ENCODE peak calls at places on chromosomes 11 and 22, in nine cellular contexts. M is naive thymus-derived CD4-positive, alpha-beta T cell; V is right atrium auricular region; X is lower lobe of right lung; N is HL-60; Q is CD8-positive, alpha-beta memory T cell; Z is GM12878; R is left ventricle myocardium inferior; Y is HCT116. J is an unnamed sample.

GRCh38 chr11:123174196-123175183 is 20.6 kb downstream of the CLMP start:
- DNase-seq in M (no peak), V (peak; percentile 86), X (no peak), N (peak; percentile 68), Q (no peak), Z (no peak), R (no peak), Y (no peak), J (peak; percentile 97)

GRCh38 chr11:25961539-25961938 is 370.4 kb upstream of the ANO3 start:
- DNase-seq in M (no peak), V (no peak), X (no peak), N (no peak), Q (no peak), Z (no peak), R (no peak), Y (no peak), J (no peak)

GRCh38 chr11:20207781-20208621 is 47.7 kb upstream of the DBX1 start:
- DNase-seq in M (no peak), V (no peak), X (peak; percentile 49), N (no peak), Q (no peak), Z (no peak), R (no peak), Y (no peak), J (peak; percentile 2)

GRCh38 chr11:85182437-85183109 is 444.6 kb downstream of the DLG2 start:
- DNase-seq in M (no peak), V (no peak), X (no peak), N (peak; percentile 15), Q (no peak), Z (no peak), R (no peak), Y (peak; percentile 69), J (no peak)

GRCh38 chr11:92977401-92977800 is 8.0 kb downstream of the MTNR1B start:
- DNase-seq in M (no peak), V (no peak), X (no peak), N (no peak), Q (no peak), Z (no peak), R (no peak), Y (no peak), J (no peak)

GRCh38 chr11:122267602-122268001 is 151.6 kb upstream of the BLID start:
- DNase-seq in M (no peak), V (no peak), X (no peak), N (peak; percentile 48), Q (no peak), Z (no peak), R (no peak), Y (no peak), J (peak; percentile 93)

GRCh38 chr11:116386118-116386699 is 386.6 kb downstream of the BUD13 start:
- DNase-seq in M (no peak), V (no peak), X (no peak), N (no peak), Q (no peak), Z (no peak), R (no peak), Y (no peak), J (no peak)

GRCh38 chr11:67253872-67254624 is 12.2 kb upstream of the GRK2 start:
- DNase-seq in M (no peak), V (no peak), X (no peak), N (no peak), Q (no peak), Z (no peak), R (no peak), Y (no peak), J (no peak)

GRCh38 chr11:123375832-123376231 is 54.2 kb upstream of the GRAMD1B start:
- DNase-seq in M (no peak), V (no peak), X (no peak), N (no peak), Q (no peak), Z (no peak), R (no peak), Y (no peak), J (no peak)

GRCh38 chr22:44683881-44684280 is 18.1 kb upstream of the PRR5 start:
- DNase-seq in M (no peak), V (no peak), X (no peak), N (no peak), Q (no peak), Z (no peak), R (no peak), Y (no peak), J (no peak)

GRCh38 chr11:97607301-97608000 is 1217.6 kb downstream of the JRKL start:
- DNase-seq in M (no peak), V (no peak), X (no peak), N (no peak), Q (no peak), Z (no peak), R (no peak), Y (no peak), J (no peak)

GRCh38 chr22:23401910-23402274 is 178.2 kb downstream of the IGLL1 start:
- DNase-seq in M (no peak), V (no peak), X (no peak), N (no peak), Q (no peak), Z (no peak), R (no peak), Y (no peak), J (no peak)

GRCh38 chr11:69572861-69573260 is 68.1 kb upstream of the CCND1 start:
- DNase-seq in M (no peak), V (peak; percentile 32), X (no peak), N (no peak), Q (no peak), Z (no peak), R (no peak), Y (no peak), J (no peak)

GRCh38 chr22:27149886-27150529 is 492.6 kb downstream of the MIAT start:
- DNase-seq in M (no peak), V (no peak), X (no peak), N (no peak), Q (no peak), Z (no peak), R (no peak), Y (no peak), J (peak; percentile 29)

GRCh38 chr11:35600439-35600838 is 17.8 kb upstream of the FJX1 start:
- DNase-seq in M (no peak), V (no peak), X (no peak), N (no peak), Q (no peak), Z (no peak), R (no peak), Y (no peak), J (no peak)

GRCh38 chr11:126072141-126072741 is 9.6 kb upstream of the CDON start:
- DNase-seq in M (no peak), V (no peak), X (no peak), N (no peak), Q (no peak), Z (no peak), R (no peak), Y (no peak), J (no peak)

GRCh38 chr11:47162426-47162825 is 14.3 kb downstream of the ARFGAP2 start:
- DNase-seq in M (no peak), V (no peak), X (no peak), N (no peak), Q (no peak), Z (no peak), R (no peak), Y (no peak), J (no peak)
- H3K27ac ChIP-seq in M (no peak overlapping the region), V (no peak overlapping the region), X (no peak overlapping the region), N (no peak overlapping the region), Q (no peak overlapping the region), Z (no peak overlapping the region), R (no peak overlapping the region), Y (no peak overlapping the region), J (peak overlapping the region; percentile 38)

GRCh38 chr11:21537980-21538379 is 654.9 kb upstream of the ANO5 start:
- DNase-seq in M (no peak), V (no peak), X (no peak), N (no peak), Q (no peak), Z (no peak), R (no peak), Y (no peak), J (no peak)
- H3K4me3 ChIP-seq in M (no peak overlapping the region), V (no peak overlapping the region), X (no peak overlapping the region), N (no peak overlapping the region), Q (no peak overlapping the region), Z (no peak overlapping the region), R (no peak overlapping the region), Y (no peak overlapping the region), J (no peak overlapping the region)

GRCh38 chr11:96139692-96140091 is 203.3 kb downstream of the MAML2 start:
- DNase-seq in M (no peak), V (no peak), X (no peak), N (no peak), Q (no peak), Z (no peak), R (no peak), Y (no peak), J (no peak)

GRCh38 chr11:96134622-96135021 is 208.4 kb downstream of the MAML2 start:
- DNase-seq in M (no peak), V (no peak), X (no peak), N (no peak), Q (no peak), Z (no peak), R (no peak), Y (no peak), J (no peak)

GRCh38 chr11:96132437-96132836 is 208.5 kb upstream of the MTMR2 start:
- DNase-seq in M (no peak), V (no peak), X (no peak), N (no peak), Q (no peak), Z (no peak), R (no peak), Y (no peak), J (no peak)

GRCh38 chr11:96137357-96137756 is 205.6 kb downstream of the MAML2 start:
- DNase-seq in M (no peak), V (no peak), X (no peak), N (no peak), Q (no peak), Z (no peak), R (no peak), Y (no peak), J (peak; percentile 43)

GRCh38 chr11:96136623-96137313 is 206.2 kb downstream of the MAML2 start:
- DNase-seq in M (no peak), V (no peak), X (no peak), N (no peak), Q (no peak), Z (no peak), R (no peak), Y (no peak), J (peak; percentile 41)
- H3K27ac ChIP-seq in M (no peak overlapping the region), V (no peak overlapping the region), X (no peak overlapping the region), N (no peak overlapping the region), Q (no peak overlapping the region), Z (no peak overlapping the region), R (peak overlapping the region; percentile 41), Y (no peak overlapping the region), J (no peak overlapping the region)

DNA sequence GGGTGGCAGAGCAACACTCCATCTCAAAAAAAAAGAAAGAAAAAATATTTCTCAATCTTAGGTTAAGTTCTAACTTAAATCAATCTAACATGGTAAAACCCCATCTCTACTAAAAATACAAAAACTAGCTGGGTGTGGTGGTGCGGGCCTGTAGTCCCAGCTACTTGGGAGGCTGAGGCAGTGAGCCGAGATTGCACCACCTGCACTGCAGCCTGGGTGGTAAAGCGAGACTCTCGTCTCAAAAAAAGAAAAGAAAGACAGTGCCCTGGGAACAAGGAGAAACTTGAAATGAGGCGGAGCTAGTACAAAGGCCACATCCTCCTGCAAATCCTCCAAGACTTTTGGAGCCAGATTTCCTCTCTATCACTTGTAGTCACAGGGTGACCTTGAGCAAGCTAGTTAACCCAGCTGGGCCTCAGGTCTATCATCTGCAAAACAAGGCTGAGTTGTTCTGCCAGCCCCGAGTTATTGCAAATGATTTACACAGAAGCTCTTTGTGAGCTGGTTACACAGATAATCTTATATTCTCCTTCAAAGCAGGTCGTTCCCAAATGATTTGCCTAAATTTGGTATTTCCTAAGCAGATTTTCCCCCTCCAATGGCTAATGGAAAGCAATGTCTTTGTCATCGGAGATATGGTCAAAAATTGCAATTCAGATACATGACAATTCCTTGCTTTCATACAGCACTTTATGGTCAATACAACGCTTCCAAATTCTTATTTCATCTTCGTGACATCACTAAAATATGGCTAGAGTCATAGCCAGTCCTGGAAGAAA is 1.9 kb downstream of the ANKRD54 start:
- DNase-seq in M (no peak), V (no peak), X (no peak), N (no peak), Q (no peak), Z (no peak), R (no peak), Y (no peak), J (no peak)
- H3K4me3 ChIP-seq in M (no peak overlapping the region), V (no peak overlapping the region), X (no peak overlapping the region), N (no peak overlapping the region), Q (no peak overlapping the region), Z (peak overlapping the region; percentile 86), R (peak overlapping the region; percentile 97), Y (peak overlapping the region; percentile 75), J (no peak overlapping the region)

J was measured in cardiac muscle cell.